ENCODE peak calls at places on chromosomes 11 and 22, in five cellular contexts. V, B, X, N and O are unnamed samples.
A peak's percentile ranks its signal among the peaks of the same experiment; 100 is the strongest.

GRCh38 chr11:3823303-3823702 is 14.9 kb downstream of the PGAP2 start:
- DNase-seq in V (peak; percentile 82), B (no peak), X (no peak), N (no peak), O (no peak)

GRCh38 chr22:34334893-34335292 is 414.6 kb upstream of the LARGE1 start:
- DNase-seq in V (no peak), B (no peak), X (no peak), N (no peak), O (no peak)

GRCh38 chr11:27401280-27401679 is 38.3 kb upstream of the CCDC34 start:
- DNase-seq in V (no peak), B (no peak), X (no peak), N (no peak), O (no peak)

GRCh38 chr11:73350908-73351636 is 25.1 kb upstream of the RELT start:
- DNase-seq in V (peak; percentile 73), B (peak; percentile 70), X (peak; percentile 36), N (peak; percentile 90), O (peak; percentile 48)

GRCh38 chr11:113521737-113522517 is 46.7 kb upstream of the DRD2 start:
- DNase-seq in V (peak; percentile 25), B (no peak), X (no peak), N (no peak), O (no peak)

GRCh38 chr11:94574193-94574961 is 7.2 kb downstream of the PIWIL4 start:
- DNase-seq in V (peak; percentile 74), B (no peak), X (no peak), N (no peak), O (no peak)

GRCh38 chr11:77661670-77662069 is 24.1 kb upstream of the CLNS1A start:
- DNase-seq in V (no peak), B (no peak), X (no peak), N (no peak), O (no peak)

GRCh38 chr22:19147193-19147780 is 2.8 kb downstream of the GSC2 start:
- DNase-seq in V (no peak), B (no peak), X (no peak), N (no peak), O (no peak)

GRCh38 chr22:31754813-31755212 is 994 bp downstream of the DEPDC5 start:
- DNase-seq in V (no peak), B (no peak), X (no peak), N (no peak), O (no peak)

GRCh38 chr11:109071712-109072524 is 350.1 kb upstream of the C11orf87 start:
- DNase-seq in V (no peak), B (no peak), X (no peak), N (no peak), O (no peak)

GRCh38 chr11:79461144-79461543 is 20.3 kb upstream of the TENM4 start:
- DNase-seq in V (peak; percentile 25), B (no peak), X (no peak), N (no peak), O (peak; percentile 17)

GRCh38 chr11:126548576-126549272 is 193.2 kb downstream of the ST3GAL4 start:
- DNase-seq in V (no peak), B (no peak), X (no peak), N (no peak), O (no peak)

GRCh38 chr22:49044091-49044490 is 783.6 kb downstream of the BRD1 start:
- DNase-seq in V (no peak), B (no peak), X (no peak), N (peak; percentile 50), O (no peak)

GRCh38 chr11:118929496-118930151 is 3.9 kb upstream of the BCL9L start:
- DNase-seq in V (peak; percentile 83), B (peak; percentile 80), X (peak; percentile 62), N (peak; percentile 96), O (peak; percentile 76)

GRCh38 chr11:129722529-129722928 is 93.1 kb upstream of the TMEM45B start:
- DNase-seq in V (no peak), B (no peak), X (no peak), N (peak; percentile 43), O (no peak)

GRCh38 chr11:10735532-10736465 is 15.2 kb upstream of the CTR9 start:
- DNase-seq in V (peak; percentile 97), B (peak; percentile 88), X (peak; percentile 74), N (peak; percentile 99), O (peak; percentile 82)

GRCh38 chr11:61482513-61482912 is 26.0 kb upstream of the LRRC10B start:
- DNase-seq in V (peak; percentile 35), B (peak; percentile 33), X (no peak), N (no peak), O (no peak)

GRCh38 chr22:30425616-30426394 is at the start of gene MTFP1:
- DNase-seq in V (peak; percentile 80), B (peak; percentile 49), X (no peak), N (peak; percentile 87), O (peak; percentile 9)

GRCh38 chr11:102194257-102194656 is 84.0 kb downstream of the YAP1 start:
- DNase-seq in V (no peak), B (no peak), X (no peak), N (no peak), O (no peak)

GRCh38 chr22:49350441-49351121 is 477.1 kb downstream of the BRD1 start:
- DNase-seq in V (no peak), B (no peak), X (no peak), N (peak; percentile 76), O (no peak)

GRCh38 chr22:25109878-25110595 is 89.6 kb upstream of the CRYBB3 start:
- DNase-seq in V (no peak), B (no peak), X (no peak), N (no peak), O (no peak)

GRCh38 chr11:75714211-75714610 is 3.4 kb upstream of the MOGAT2 start:
- DNase-seq in V (no peak), B (no peak), X (no peak), N (peak; percentile 13), O (peak; percentile 61)

GRCh38 chr11:126060651-126061220 is 1.9 kb downstream of the CDON start:
- DNase-seq in V (no peak), B (no peak), X (no peak), N (no peak), O (peak; percentile 19)

GRCh38 chr11:112751312-112751711 is 209.9 kb upstream of the NCAM1 start:
- DNase-seq in V (no peak), B (no peak), X (no peak), N (no peak), O (no peak)

GRCh38 chr11:118913411-118914125 is 12.2 kb downstream of the BCL9L start:
- DNase-seq in V (no peak), B (no peak), X (no peak), N (no peak), O (no peak)

GRCh38 chr11:111010391-111011354 is 234.9 kb upstream of the POU2AF2 start:
- DNase-seq in V (no peak), B (no peak), X (no peak), N (no peak), O (no peak)

GRCh38 chr22:47452184-47452583 is 689.7 kb downstream of the TBC1D22A start:
- DNase-seq in V (no peak), B (no peak), X (no peak), N (no peak), O (no peak)